ENCODE peak calls at places on chromosomes 11 and 22, in seven cellular contexts. W is activated CD4-positive, alpha-beta T cell treated with anti-CD3 and anti-CD28 coated beads for 36 hours; H is mucosa of descending colon; T is GM06990; G is stimulated activated CD8-positive, alpha-beta memory T cell treated with anti-CD3 and anti-CD28 coated beads, Interleukin-7, amount 100 ng/mL, for 24 hours; C is AG09319; A is RWPE1. Q is an unnamed sample.

GRCh38 chr11:57340228-57340627 is 2.1 kb downstream of the P2RX3 start:
- DNase-seq in W (peak), H (no peak), T (no peak), G (no peak), C (no peak), A (no peak), Q (no peak)

GRCh38 chr22:36913431-36914382 is at the start of gene CSF2RB:
- DNase-seq in W (no peak), H (no peak), T (peak), G (no peak), C (no peak), A (no peak), Q (no peak)

GRCh38 chr22:36292823-36293530 is 40.0 kb downstream of the APOL1 start:
- DNase-seq in W (no peak), H (peak), T (no peak), G (no peak), C (no peak), A (no peak), Q (no peak)

GRCh38 chr11:35183526-35183925 is 44.6 kb downstream of the CD44 start:
- DNase-seq in W (no peak), H (no peak), T (no peak), G (no peak), C (no peak), A (no peak), Q (no peak)

GRCh38 chr11:11876458-11876857 is 34.7 kb downstream of the USP47 start:
- DNase-seq in W (peak), H (no peak), T (no peak), G (no peak), C (no peak), A (peak), Q (no peak)

GRCh38 chr11:62536301-62536957 is 10.2 kb downstream of the AHNAK start:
- DNase-seq in W (no peak), H (no peak), T (no peak), G (no peak), C (no peak), A (no peak), Q (no peak)

GRCh38 chr22:41782316-41782715 is 18.2 kb upstream of the CCDC134 start:
- DNase-seq in W (peak), H (no peak), T (no peak), G (no peak), C (no peak), A (no peak), Q (peak)

GRCh38 chr22:45997775-45998637 is 21.0 kb upstream of the WNT7B start:
- DNase-seq in W (no peak), H (peak), T (no peak), G (no peak), C (no peak), A (no peak), Q (no peak)

GRCh38 chr22:40487663-40488249 is 117.4 kb downstream of the SGSM3 start:
- DNase-seq in W (no peak), H (no peak), T (no peak), G (no peak), C (no peak), A (no peak), Q (no peak)

GRCh38 chr11:130166457-130166784 is 6.8 kb downstream of the ST14 start:
- DNase-seq in W (no peak), H (peak), T (no peak), G (no peak), C (peak), A (peak), Q (no peak)

GRCh38 chr22:19527321-19527721 is 3.1 kb upstream of the CLDN5 start:
- DNase-seq in W (no peak), H (no peak), T (no peak), G (no peak), C (no peak), A (no peak), Q (peak)

GRCh38 chr22:45887202-45888131 is 89.5 kb downstream of the WNT7B start:
- DNase-seq in W (peak), H (peak), T (no peak), G (no peak), C (no peak), A (peak), Q (peak)

GRCh38 chr11:61023086-61024035 is 51.9 kb downstream of the CD6 start:
- DNase-seq in W (peak), H (no peak), T (no peak), G (no peak), C (no peak), A (no peak), Q (peak)

GRCh38 chr11:79663012-79663411 is 222.2 kb upstream of the TENM4 start:
- DNase-seq in W (no peak), H (no peak), T (no peak), G (no peak), C (no peak), A (no peak), Q (no peak)

GRCh38 chr22:33969052-33969451 is 48.8 kb upstream of the LARGE1 start:
- DNase-seq in W (no peak), H (no peak), T (no peak), G (no peak), C (no peak), A (no peak), Q (no peak)

GRCh38 chr22:30332551-30332950 is 5.8 kb upstream of the TBC1D10A start:
- DNase-seq in W (no peak), H (no peak), T (no peak), G (no peak), C (no peak), A (no peak), Q (no peak)

GRCh38 chr11:61293869-61294716 is 1.0 kb downstream of the VWCE start:
- DNase-seq in W (peak), H (peak), T (peak), G (peak), C (no peak), A (peak), Q (peak)

GRCh38 chr11:115759622-115760527 is 255.7 kb upstream of the CADM1 start:
- DNase-seq in W (no peak), H (peak), T (no peak), G (no peak), C (no peak), A (no peak), Q (no peak)

GRCh38 chr11:120013325-120014250 is 124.3 kb downstream of the TRIM29 start:
- DNase-seq in W (peak), H (peak), T (peak), G (no peak), C (no peak), A (peak), Q (no peak)

Q was measured in activated effector memory CD4-positive, alpha-beta T cell treated with anti-CD3 and anti-CD28 coated beads, Interleukin-2, amount 50 U/mL, for 16 hours.